ENCODE peak calls at places on chromosomes 12 and 14, in seven cellular contexts. I, A, Y, P, T, O and W are unnamed samples. For H3K4me1 and H3K36me3, the result is how much of the 10 kb centered on the place peaks cover.

GRCh38 chr12:83759906-83760305 is 1073.2 kb downstream of the TMTC2 start:
- DNase-seq in I (no peak), A (no peak), Y (no peak), P (no peak), T (no peak), O (no peak), W (no peak)

GRCh38 chr14:59107819-59108218 is 80.6 kb upstream of the DAAM1 start:
- DNase-seq in I (no peak), A (no peak), Y (peak), P (peak), T (peak), O (no peak), W (no peak)

GRCh38 chr12:29707846-29708245 is 75.9 kb downstream of the TMTC1 start:
- DNase-seq in I (no peak), A (no peak), Y (no peak), P (no peak), T (no peak), O (no peak), W (no peak)

GRCh38 chr14:99982449-99983250 is 82.6 kb upstream of the EVL start:
- DNase-seq in I (peak), A (peak), Y (peak), P (no peak), T (peak), O (peak), W (peak)

GRCh38 chr12:120849765-120850164 is 54.4 kb downstream of the SPPL3 start:
- DNase-seq in I (no peak), A (no peak), Y (no peak), P (no peak), T (no peak), O (peak), W (no peak)

GRCh38 chr12:16012086-16012485 is 101.0 kb downstream of the DERA start:
- DNase-seq in I (no peak), A (no peak), Y (no peak), P (peak), T (no peak), O (peak), W (no peak)

GRCh38 chr12:124519741-124520140 is 47.7 kb downstream of the NCOR2 start:
- DNase-seq in I (no peak), A (no peak), Y (no peak), P (peak), T (no peak), O (no peak), W (no peak)

GRCh38 chr12:75820848-75821578 is 210.6 kb downstream of the PHLDA1 start:
- DNase-seq in I (no peak), A (no peak), Y (peak), P (peak), T (no peak), O (peak), W (no peak)

GRCh38 chr12:113242560-113242959 is 21.3 kb downstream of the TPCN1 start:
- DNase-seq in I (no peak), A (no peak), Y (peak), P (no peak), T (no peak), O (peak), W (no peak)

GRCh38 chr12:89439946-89440345 is 84.7 kb downstream of the GALNT4 start:
- DNase-seq in I (no peak), A (no peak), Y (no peak), P (no peak), T (no peak), O (no peak), W (no peak)

GRCh38 chr12:26466709-26467108 is 271.3 kb downstream of the SSPN start:
- DNase-seq in I (no peak), A (no peak), Y (no peak), P (no peak), T (no peak), O (no peak), W (no peak)

DNA sequence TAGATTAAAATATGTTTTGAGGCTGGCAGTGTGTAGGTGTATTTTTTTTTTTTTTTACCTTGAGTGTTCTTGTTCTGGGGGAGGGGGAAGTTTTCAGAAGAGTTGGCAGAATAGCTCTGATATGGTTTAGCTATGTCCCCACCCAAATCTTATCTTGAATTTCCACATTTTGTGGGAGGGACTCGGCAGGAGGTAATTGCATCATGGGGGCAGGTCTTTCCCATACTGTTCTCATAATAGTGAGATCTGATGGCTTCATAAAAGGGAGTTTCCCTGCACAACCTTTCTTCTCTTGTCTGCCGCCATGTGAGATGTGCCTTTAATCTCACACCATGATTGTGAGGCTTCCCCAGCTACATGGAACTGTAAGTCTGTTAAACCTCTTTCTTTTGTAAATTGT is 178.0 kb downstream of the RASSF9 start:
- DNase-seq in I (no peak), A (no peak), Y (no peak), P (no peak), T (no peak), O (no peak), W (no peak)
- H3K4me1 ChIP-seq in I (under half), A (under half), Y (under half), P (under half), T (under half), O (under half), W (under half)

GRCh38 chr12:69649529-69649928 is 38.8 kb upstream of the LRRC10 start:
- DNase-seq in I (no peak), A (no peak), Y (no peak), P (no peak), T (no peak), O (no peak), W (no peak)
- TF ChIP-seq CTCF in I (no peak), A (no peak), Y (no peak), P (no peak), T (no peak), O (no peak), W (no peak)

GRCh38 chr12:131077931-131078391 is 124.3 kb downstream of the ADGRD1 start:
- DNase-seq in I (no peak), A (no peak), Y (no peak), P (no peak), T (no peak), O (no peak), W (no peak)
- H3K36me3 ChIP-seq in I (under half), A (under half), Y (under half), P (under half), T (under half), O (under half), W (under half)

DNA sequence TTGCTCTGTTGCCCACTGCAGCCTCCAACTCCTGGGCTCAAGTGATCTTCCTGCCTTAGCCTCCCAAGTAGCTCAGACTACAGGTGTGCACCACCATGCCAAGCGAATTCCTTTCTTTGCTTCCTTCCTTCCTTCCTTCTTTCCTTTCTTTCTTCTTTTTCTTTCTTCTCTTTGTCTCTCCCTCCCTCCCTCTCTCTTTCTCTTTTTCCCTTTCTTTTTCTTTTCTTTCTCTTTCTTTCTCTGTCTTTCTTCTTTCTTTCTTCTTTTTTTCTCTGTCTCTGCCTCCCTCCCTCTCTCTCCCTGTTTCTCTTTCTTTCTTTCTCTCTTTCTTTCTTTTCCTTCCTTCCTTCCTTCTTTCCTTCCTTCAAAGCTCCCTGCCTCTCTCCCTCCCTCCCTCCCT is 52.9 kb downstream of the LGMN start:
- DNase-seq in I (no peak), A (no peak), Y (no peak), P (no peak), T (no peak), O (no peak), W (no peak)
- H3K4me1 ChIP-seq in I (under half), A (under half), Y (under half), P (under half), T (under half), O (under half), W (under half)

GRCh38 chr12:62403031-62403430 is 63.6 kb upstream of the MON2 start:
- DNase-seq in I (no peak), A (no peak), Y (no peak), P (no peak), T (no peak), O (no peak), W (no peak)
- TF ChIP-seq CTCF in I (no peak), A (no peak), Y (no peak), P (no peak), T (no peak), O (no peak), W (no peak)

GRCh38 chr12:109953656-109954055 is 42.5 kb downstream of the GIT2 start:
- DNase-seq in I (no peak), A (no peak), Y (no peak), P (no peak), T (no peak), O (no peak), W (no peak)

GRCh38 chr12:109952160-109952858 is 43.9 kb downstream of the GIT2 start:
- DNase-seq in I (no peak), A (no peak), Y (no peak), P (no peak), T (no peak), O (no peak), W (no peak)

GRCh38 chr12:109951751-109952150 is 44.4 kb downstream of the GIT2 start:
- DNase-seq in I (no peak), A (no peak), Y (no peak), P (peak), T (no peak), O (peak), W (peak)

GRCh38 chr12:109951136-109951535 is 45.0 kb downstream of the GIT2 start:
- DNase-seq in I (no peak), A (no peak), Y (no peak), P (no peak), T (no peak), O (no peak), W (no peak)

GRCh38 chr12:109952873-109953272 is 43.3 kb downstream of the GIT2 start:
- DNase-seq in I (no peak), A (no peak), Y (no peak), P (peak), T (no peak), O (no peak), W (no peak)
- H3K36me3 ChIP-seq in I (under half), A (under half), Y (half or more), P (half or more), T (half or more), O (under half), W (under half)

GRCh38 chr12:110680032-110680431 is 8.9 kb downstream of the HVCN1 start:
- DNase-seq in I (no peak), A (no peak), Y (no peak), P (no peak), T (no peak), O (no peak), W (no peak)
- H3K4me1 ChIP-seq in I (under half), A (under half), Y (under half), P (under half), T (under half), O (under half), W (under half)

GRCh38 chr14:75697371-75697770 is 36.3 kb downstream of the TTLL5 start:
- DNase-seq in I (no peak), A (no peak), Y (no peak), P (no peak), T (no peak), O (no peak), W (no peak)
- TF ChIP-seq CTCF in I (no peak), A (no peak), Y (no peak), P (no peak), T (no peak), O (no peak), W (no peak)